ENCODE peak calls at places on chromosome 17, in seven cellular contexts. I is H1, K is HepG2, U is SK-N-SH, H is GM12892, O is GM12878, P is K562. G is an unnamed sample.

GRCh38 chr17:58304735-58305486 is 23.7 kb downstream of the TSPOAP1 start:
- DNase-seq in H (no peak), O (no peak), P (no peak), I (peak), U (peak), K (no peak), G (peak)

GRCh38 chr17:50715471-50715870 is 3.9 kb upstream of the LUC7L3 start:
- DNase-seq in I (no peak), K (no peak), U (no peak), P (no peak), H (no peak), O (no peak), G (no peak)

GRCh38 chr17:75749545-75750389 is 15.2 kb downstream of the GALK1 start:
- DNase-seq in P (peak), U (peak), H (peak), K (peak), I (peak), O (no peak), G (peak)

GRCh38 chr17:14755002-14755401 is 454.1 kb downstream of the HS3ST3B1 start:
- DNase-seq in H (no peak), K (no peak), O (no peak), U (no peak), P (no peak), I (no peak), G (no peak)

GRCh38 chr17:40218740-40219072 is 398 bp upstream of the WIPF2 start:
- DNase-seq in K (peak), I (peak), P (peak), H (peak), U (peak), O (peak), G (peak)

GRCh38 chr17:47686276-47686635 is 7.7 kb upstream of the TBKBP1 start:
- DNase-seq in O (no peak), H (no peak), U (no peak), P (no peak), I (no peak), K (no peak), G (no peak)

GRCh38 chr17:76492250-76492988 is 8.8 kb downstream of the RHBDF2 start:
- DNase-seq in I (no peak), H (peak), K (no peak), P (no peak), O (peak), U (no peak), G (peak)

GRCh38 chr17:35171834-35172233 is 22.4 kb downstream of the SLC35G3 start:
- DNase-seq in K (no peak), P (no peak), O (no peak), I (no peak), U (no peak), H (no peak), G (no peak)

GRCh38 chr17:78925234-78925633 is at the start of gene TIMP2:
- DNase-seq in I (peak), U (peak), P (peak), K (peak), O (no peak), H (no peak), G (peak)

GRCh38 chr17:78924481-78925151 is 571 bp downstream of the TIMP2 start:
- DNase-seq in K (no peak), U (peak), P (no peak), O (no peak), H (no peak), I (peak), G (peak)

GRCh38 chr17:78922876-78923498 is 2.2 kb downstream of the TIMP2 start:
- DNase-seq in K (no peak), P (no peak), O (no peak), H (no peak), I (no peak), U (no peak), G (no peak)

GRCh38 chr17:78923660-78924453 is 1.3 kb downstream of the TIMP2 start:
- DNase-seq in I (peak), K (no peak), U (peak), H (peak), P (peak), O (no peak), G (peak)

DNA sequence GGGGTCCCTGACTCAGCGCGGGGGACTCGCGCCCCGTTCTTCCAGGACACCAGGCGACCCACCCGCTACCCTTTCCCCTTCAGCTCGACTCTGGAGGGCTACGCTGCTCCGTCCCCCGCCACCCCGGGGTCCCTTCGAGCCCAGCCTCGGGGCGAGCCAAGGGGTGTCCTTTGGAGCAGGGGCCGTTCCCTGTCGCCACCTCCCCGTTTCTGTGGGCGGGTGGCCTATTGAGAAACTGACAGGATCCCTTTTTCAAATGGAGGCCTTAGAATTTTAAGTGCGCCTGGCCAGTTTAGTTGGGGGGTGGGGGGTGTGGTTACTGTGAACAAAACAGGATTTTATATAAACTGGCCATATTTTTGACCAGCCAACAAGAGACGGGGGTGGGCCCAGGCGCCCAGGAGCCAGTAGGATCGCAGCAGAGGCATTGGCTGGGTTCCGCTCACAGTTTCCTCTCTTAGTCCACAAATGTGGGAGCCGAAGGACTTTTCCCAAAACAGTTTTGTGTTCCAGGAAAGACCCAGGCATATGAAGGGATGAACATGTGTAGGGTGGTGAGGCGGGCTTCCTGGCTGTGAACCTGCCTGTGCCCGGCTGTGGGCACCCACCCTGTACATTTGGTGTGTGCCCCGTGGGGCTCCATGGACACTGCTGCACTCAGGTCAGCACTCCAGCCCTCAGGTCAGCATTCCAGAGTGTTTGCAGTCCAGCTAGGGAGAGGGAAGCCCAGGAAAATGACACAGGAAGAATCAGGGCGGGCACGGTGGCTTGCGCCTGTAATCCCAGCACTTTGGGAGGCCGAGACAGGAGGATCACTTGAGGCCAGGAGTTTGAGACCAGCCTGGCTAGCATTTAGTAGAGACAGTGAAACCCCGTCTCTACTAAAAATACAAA is 722 bp upstream of the TIMP2 start:
- DNase-seq in K (peak), I (peak), P (no peak), O (no peak), H (no peak), U (peak), G (no peak)
- TF ChIP-seq TAF1 in K (peak), I (no peak), P (no peak), O (no peak), H (no peak), U (no peak), G (no peak)

DNA sequence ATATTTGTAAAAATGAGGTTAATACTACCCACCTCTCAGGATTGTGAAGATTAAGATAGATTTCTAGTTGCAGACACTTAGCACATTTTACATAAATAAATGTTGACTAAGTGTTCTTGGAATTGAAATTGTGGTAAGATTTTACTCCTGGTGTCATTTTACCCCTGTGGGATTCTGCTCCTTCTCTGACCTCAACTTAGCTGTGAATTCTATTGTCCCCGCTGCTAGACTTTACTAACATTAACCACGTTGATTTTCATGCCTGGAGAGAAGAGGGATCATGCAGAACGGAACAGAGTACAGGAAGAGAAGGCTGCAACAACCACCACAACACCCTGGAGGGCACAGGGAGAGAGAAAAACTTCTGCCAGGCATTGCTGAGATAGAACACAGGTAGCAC is 2.1 kb upstream of the TOM1L1 start:
- DNase-seq in I (no peak), H (no peak), K (no peak), U (no peak), O (no peak), P (no peak), G (no peak)
- TF ChIP-seq TAF1 in I (no peak), H (no peak), K (no peak), U (no peak), O (no peak), P (no peak), G (no peak)

DNA sequence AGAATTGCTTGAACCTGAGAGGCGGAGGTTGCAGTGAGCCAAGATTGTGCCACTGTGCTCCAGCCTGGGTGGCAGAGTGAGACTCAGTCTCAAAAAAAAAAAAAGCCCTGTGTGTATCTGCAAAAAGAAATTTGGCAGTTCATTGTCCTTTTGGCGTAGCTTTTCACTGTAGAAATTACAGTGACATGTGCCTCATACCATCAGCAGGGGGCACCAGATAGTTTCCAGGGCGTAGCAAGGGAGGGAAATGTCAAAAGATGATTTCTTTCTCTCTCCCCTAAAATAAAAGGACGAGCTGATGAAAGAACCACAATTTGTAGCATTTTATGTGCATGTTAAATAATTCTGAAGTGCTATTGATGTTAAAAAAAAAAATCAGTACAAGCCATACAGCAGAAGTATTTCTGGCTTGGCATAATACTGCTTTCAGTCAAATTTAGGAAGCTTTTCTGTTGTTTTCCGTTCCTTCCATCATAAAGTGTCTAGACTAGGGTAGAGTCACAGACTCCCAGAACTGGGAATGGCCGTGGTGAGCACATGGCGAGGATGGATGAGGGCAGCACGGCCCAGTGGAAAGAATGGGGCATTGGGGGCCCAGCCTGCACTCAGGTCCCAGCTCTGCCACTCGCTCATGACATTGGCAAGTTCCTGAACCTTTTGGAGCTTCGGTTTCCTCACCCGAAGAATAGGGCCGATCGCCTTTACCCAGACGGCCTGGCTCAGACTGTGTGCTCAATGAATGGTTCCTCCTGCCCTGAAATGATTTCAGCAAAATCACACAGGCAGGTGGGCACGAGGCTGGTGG is 59.8 kb upstream of the RPH3AL start:
- DNase-seq in O (no peak), U (peak), P (peak), K (peak), I (peak), H (no peak), G (no peak)
- TF ChIP-seq TAF1 in O (no peak), U (no peak), P (no peak), K (no peak), I (no peak), H (no peak), G (no peak)

DNA sequence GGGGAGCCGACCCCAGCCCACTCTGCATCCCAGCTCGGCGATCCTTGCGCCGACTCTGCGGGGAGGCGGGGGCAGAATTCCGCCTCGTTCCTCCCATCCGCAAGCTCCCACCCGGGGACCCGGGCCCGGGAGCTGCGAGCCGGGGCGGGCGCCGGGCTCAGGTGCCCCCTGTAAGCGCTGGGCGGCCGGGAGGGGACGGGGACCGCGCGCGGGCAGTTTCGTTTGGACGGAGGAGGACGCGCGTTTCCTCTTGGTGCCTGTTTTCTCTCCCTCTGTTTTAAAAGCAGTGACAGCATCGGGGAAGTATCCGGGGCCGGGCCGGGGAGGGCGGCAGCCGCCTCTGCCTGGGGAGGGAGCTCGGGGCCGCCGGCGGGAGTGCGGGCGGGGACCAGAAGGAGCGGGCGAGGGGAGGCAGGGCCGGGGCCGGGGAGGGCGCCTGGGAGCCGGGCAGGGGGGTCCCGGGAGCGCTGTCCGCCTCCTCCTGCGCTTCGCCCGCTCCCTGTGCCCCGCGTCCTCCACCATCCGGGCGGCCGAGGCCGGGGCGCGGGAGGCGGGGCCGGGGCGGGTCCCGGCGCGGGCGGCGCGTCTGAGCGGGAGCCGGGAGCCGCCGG is 57.0 kb downstream of the RAP1GAP2 start:
- DNase-seq in K (no peak), U (peak), H (no peak), P (no peak), O (no peak), I (peak), G (no peak)
- TF ChIP-seq TAF1 in K (no peak), U (no peak), H (no peak), P (no peak), O (no peak), I (peak), G (no peak)

GRCh38 chr17:7041607-7042506 is 2.0 kb downstream of the SLC16A11 start:
- DNase-seq in P (no peak), O (no peak), H (no peak), U (peak), K (no peak), I (peak), G (no peak)
- TF ChIP-seq TAF1 in P (no peak), O (no peak), H (no peak), U (no peak), K (no peak), I (no peak), G (no peak)

DNA sequence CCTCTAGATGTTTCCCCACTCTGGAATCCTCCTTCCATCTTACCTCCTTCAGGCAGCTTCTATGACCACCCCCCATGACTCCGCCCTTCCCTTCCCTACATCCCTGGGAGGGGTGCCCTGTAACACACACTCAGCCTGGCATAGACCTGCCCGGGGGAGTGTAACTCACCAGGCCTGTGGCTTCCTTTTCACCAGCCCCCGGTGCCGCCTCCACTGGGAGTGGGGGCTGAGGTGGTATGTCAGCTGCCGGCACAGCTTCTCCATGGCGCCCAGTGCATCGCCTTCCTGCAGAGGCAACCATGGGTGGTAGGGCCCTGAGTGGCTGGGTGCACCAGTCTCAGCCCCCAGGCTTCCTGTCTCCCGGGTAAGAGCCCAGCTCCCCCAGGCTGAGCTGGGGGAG is 32.3 kb downstream of the TRPV2 start:
- DNase-seq in I (no peak), P (no peak), O (no peak), H (no peak), K (no peak), U (no peak), G (no peak)
- TF ChIP-seq TAF1 in I (no peak), P (no peak), O (no peak), H (no peak), K (no peak), U (no peak), G (no peak)

DNA sequence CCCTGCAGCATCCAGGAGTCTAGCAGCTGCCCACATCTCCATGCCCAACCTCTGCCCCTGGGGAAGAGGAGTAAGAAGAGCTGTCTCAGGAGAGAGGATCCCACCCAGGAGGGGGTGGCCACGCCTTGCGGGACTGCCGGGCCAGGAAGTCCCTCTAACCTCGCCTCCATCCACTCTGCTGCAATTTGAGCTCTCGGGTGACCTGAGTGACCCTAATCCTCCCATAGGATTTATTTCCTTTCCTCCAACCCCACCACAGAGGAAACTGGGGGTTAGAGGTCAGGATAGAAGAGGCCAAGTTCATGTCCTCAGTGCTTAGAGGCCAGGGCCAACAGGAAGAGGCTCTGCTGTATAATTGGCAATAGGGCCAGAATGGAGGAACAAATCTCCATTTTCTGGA is 22.6 kb upstream of the NGFR start:
- DNase-seq in P (no peak), U (no peak), O (no peak), H (no peak), K (no peak), I (no peak), G (no peak)
- TF ChIP-seq TAF1 in P (no peak), U (no peak), O (no peak), H (no peak), K (no peak), I (no peak), G (no peak)

G was measured in GM12891.